ENCODE peak calls at places on chromosomes 4 and X, in eight cellular contexts. G is CD8-positive, alpha-beta memory T cell; T is Panc1; H is EL; B is cerebellar nuclear complex; R is lower leg skin; J is germinal center; U is stimulated activated CD4-positive, alpha-beta T cell treated with anti-CD3 and anti-CD28 coated beads, Interleukin-4, amount 100 ng/mL, for 24 hours. A is an unnamed sample.

GRCh38 chr4:27318740-27319139 is 458.1 kb downstream of the STIM2 start:
- DNase-seq in R (no peak), G (no peak), U (peak; percentile 4), H (peak; percentile 63), B (no peak), T (no peak), J (peak; percentile 27), A (no peak)

GRCh38 chr4:145177906-145178538 is 2.4 kb downstream of the OTUD4 start:
- DNase-seq in R (no peak), T (no peak), G (no peak), B (no peak), J (no peak), U (no peak), H (peak; percentile 22), A (no peak)

GRCh38 chrX:43505759-43506158 is 150.3 kb upstream of the MAOA start:
- DNase-seq in T (no peak), H (no peak), G (no peak), U (no peak), B (no peak), J (no peak), R (no peak), A (no peak)

GRCh38 chr4:84967292-84967651 is 782 bp upstream of the WDFY3 start:
- DNase-seq in B (no peak), U (no peak), T (no peak), G (no peak), R (peak; percentile 46), H (peak; percentile 40), J (no peak), A (no peak)

GRCh38 chrX:150704030-150704613 is 10.9 kb downstream of the MTMR1 start:
- DNase-seq in R (no peak), B (no peak), H (peak; percentile 64), T (no peak), J (no peak), U (peak; percentile 27), G (no peak), A (peak; percentile 22)

GRCh38 chr4:81963005-81963404 is 410.8 kb downstream of the HNRNPD start:
- DNase-seq in R (no peak), J (no peak), H (no peak), T (no peak), G (no peak), U (no peak), B (no peak), A (no peak)

GRCh38 chr4:153409412-153409811 is 56.7 kb upstream of the TMEM131L start:
- DNase-seq in T (no peak), U (no peak), R (no peak), J (no peak), H (peak; percentile 60), G (no peak), B (no peak), A (peak; percentile 25)

GRCh38 chr4:156512622-156513021 is 459.0 kb downstream of the PDGFC start:
- DNase-seq in J (no peak), R (no peak), B (no peak), U (no peak), T (no peak), H (no peak), G (no peak), A (no peak)

GRCh38 chr4:26161030-26161824 is 159.6 kb upstream of the RBPJ start:
- DNase-seq in T (no peak), G (no peak), U (no peak), H (no peak), B (no peak), R (no peak), J (no peak), A (no peak)

GRCh38 chr4:180913750-180914149 is 1329.5 kb upstream of the TENM3 start:
- DNase-seq in R (no peak), J (no peak), U (no peak), G (no peak), H (peak; percentile 36), T (no peak), B (no peak), A (peak; percentile 15)

GRCh38 chrX:41029332-41029731 is 55.9 kb upstream of the USP9X start:
- DNase-seq in B (no peak), U (no peak), J (no peak), G (no peak), T (no peak), R (no peak), H (no peak), A (no peak)

GRCh38 chr4:2259541-2260267 is 2.2 kb downstream of the MXD4 start:
- DNase-seq in G (no peak), B (no peak), R (no peak), T (no peak), J (no peak), H (no peak), U (no peak), A (no peak)

GRCh38 chr4:172851534-172851933 is 317.1 kb upstream of the GALNT7 start:
- DNase-seq in B (no peak), U (no peak), R (no peak), T (no peak), G (no peak), H (peak; percentile 17), J (no peak), A (no peak)

GRCh38 chr4:8594097-8595038 is 1.8 kb downstream of the CPZ start:
- DNase-seq in B (no peak), U (no peak), G (no peak), R (peak; percentile 27), J (peak; percentile 46), T (peak; percentile 33), H (peak; percentile 75), A (peak; percentile 16)

GRCh38 chr4:38803833-38804653 is 548 bp downstream of the TLR1 start:
- DNase-seq in R (no peak), G (no peak), T (no peak), B (no peak), H (no peak), U (peak; percentile 48), J (no peak), A (no peak)